ENCODE peak calls at places on chromosomes 12 and 14, in five cellular contexts. One of them, this sample, is unnamed.

GRCh38 chr14:91754819-91755218 is 22.9 kb upstream of the CATSPERB start:
- DNase-seq in A549: no peak
- DNase-seq in K562: no peak
- DNase-seq in HepG2: no peak
- DNase-seq in GM12878: no peak
- DNase-seq in this sample: no peak

GRCh38 chr12:124437621-124438414 is 129.6 kb downstream of the NCOR2 start:
- DNase-seq in A549: no peak
- DNase-seq in K562: no peak
- DNase-seq in HepG2: no peak
- DNase-seq in GM12878: no peak
- DNase-seq in this sample: no peak

GRCh38 chr14:100239200-100239839 is 376 bp downstream of the YY1 start:
- DNase-seq in A549: no peak
- DNase-seq in K562: no peak
- DNase-seq in HepG2: no peak
- DNase-seq in GM12878: no peak
- DNase-seq in this sample: no peak

GRCh38 chr14:53955234-53955556 is 1.4 kb downstream of the BMP4 start:
- DNase-seq in A549: no peak
- DNase-seq in K562: no peak
- DNase-seq in HepG2: no peak
- DNase-seq in GM12878: no peak
- DNase-seq in this sample: no peak

GRCh38 chr12:42587564-42588307 is 1.8 kb downstream of the PRICKLE1 start:
- DNase-seq in A549: no peak
- DNase-seq in K562: no peak
- DNase-seq in HepG2: peak
- DNase-seq in GM12878: no peak
- DNase-seq in this sample: peak

GRCh38 chr12:26782372-26783132 is 50.4 kb downstream of the ITPR2 start:
- DNase-seq in A549: no peak
- DNase-seq in K562: no peak
- DNase-seq in HepG2: no peak
- DNase-seq in GM12878: no peak
- DNase-seq in this sample: no peak

GRCh38 chr14:36217732-36218131 is 41.2 kb upstream of the PTCSC3 start:
- DNase-seq in A549: no peak
- DNase-seq in K562: no peak
- DNase-seq in HepG2: no peak
- DNase-seq in GM12878: no peak
- DNase-seq in this sample: no peak

GRCh38 chr14:75499084-75499875 is 23.0 kb upstream of the BATF start:
- DNase-seq in A549: no peak
- DNase-seq in K562: no peak
- DNase-seq in HepG2: no peak
- DNase-seq in GM12878: peak
- DNase-seq in this sample: no peak

GRCh38 chr14:104688755-104689619 is at the start of gene INF2:
- DNase-seq in A549: peak
- DNase-seq in K562: peak
- DNase-seq in HepG2: peak
- DNase-seq in GM12878: no peak
- DNase-seq in this sample: peak

GRCh38 chr14:104688505-104688754 is 988 bp upstream of the INF2 start:
- DNase-seq in A549: no peak
- DNase-seq in K562: no peak
- DNase-seq in HepG2: no peak
- DNase-seq in GM12878: no peak
- DNase-seq in this sample: no peak

GRCh38 chr14:104686624-104687517 is 2.5 kb upstream of the INF2 start:
- DNase-seq in A549: no peak
- DNase-seq in K562: no peak
- DNase-seq in HepG2: no peak
- DNase-seq in GM12878: no peak
- DNase-seq in this sample: no peak

GRCh38 chr14:104685998-104686610 is 3.3 kb upstream of the INF2 start:
- DNase-seq in A549: no peak
- DNase-seq in K562: no peak
- DNase-seq in HepG2: no peak
- DNase-seq in GM12878: no peak
- DNase-seq in this sample: no peak

GRCh38 chr14:104687601-104688504 is 1.6 kb upstream of the INF2 start:
- DNase-seq in A549: peak
- DNase-seq in K562: no peak
- DNase-seq in HepG2: peak
- DNase-seq in GM12878: no peak
- DNase-seq in this sample: no peak
- TF ChIP-seq BHLHE40 in A549: peak
- TF ChIP-seq BHLHE40 in K562: no peak
- TF ChIP-seq BHLHE40 in HepG2: peak
- TF ChIP-seq BHLHE40 in GM12878: no peak
- TF ChIP-seq BHLHE40 in this sample: no peak

DNA sequence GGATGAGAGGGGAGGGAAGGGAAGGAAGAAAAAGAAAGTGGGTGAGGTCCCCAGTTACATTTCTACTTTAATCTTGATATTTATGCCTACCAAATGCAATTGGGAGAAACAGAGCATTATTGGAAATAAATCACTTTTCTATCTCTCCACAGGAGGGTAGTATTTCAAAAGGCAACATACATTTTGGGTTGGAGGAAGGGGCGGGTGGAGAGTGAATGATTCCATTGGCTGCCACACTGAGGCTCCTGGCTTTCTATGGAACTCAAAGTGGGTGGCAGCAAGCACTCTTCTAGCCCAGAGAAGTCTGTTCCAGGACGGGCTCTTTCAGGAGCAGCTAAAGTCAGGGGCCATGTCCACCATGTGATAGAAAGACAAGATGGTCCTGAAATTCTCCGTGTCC is 441.3 kb downstream of the DAD1 start:
- DNase-seq in A549: no peak
- DNase-seq in K562: no peak
- DNase-seq in HepG2: no peak
- DNase-seq in GM12878: no peak
- DNase-seq in this sample: no peak
- TF ChIP-seq RAD21 in A549: no peak
- TF ChIP-seq RAD21 in K562: no peak
- TF ChIP-seq RAD21 in HepG2: no peak
- TF ChIP-seq RAD21 in GM12878: no peak
- TF ChIP-seq RAD21 in this sample: no peak

DNA sequence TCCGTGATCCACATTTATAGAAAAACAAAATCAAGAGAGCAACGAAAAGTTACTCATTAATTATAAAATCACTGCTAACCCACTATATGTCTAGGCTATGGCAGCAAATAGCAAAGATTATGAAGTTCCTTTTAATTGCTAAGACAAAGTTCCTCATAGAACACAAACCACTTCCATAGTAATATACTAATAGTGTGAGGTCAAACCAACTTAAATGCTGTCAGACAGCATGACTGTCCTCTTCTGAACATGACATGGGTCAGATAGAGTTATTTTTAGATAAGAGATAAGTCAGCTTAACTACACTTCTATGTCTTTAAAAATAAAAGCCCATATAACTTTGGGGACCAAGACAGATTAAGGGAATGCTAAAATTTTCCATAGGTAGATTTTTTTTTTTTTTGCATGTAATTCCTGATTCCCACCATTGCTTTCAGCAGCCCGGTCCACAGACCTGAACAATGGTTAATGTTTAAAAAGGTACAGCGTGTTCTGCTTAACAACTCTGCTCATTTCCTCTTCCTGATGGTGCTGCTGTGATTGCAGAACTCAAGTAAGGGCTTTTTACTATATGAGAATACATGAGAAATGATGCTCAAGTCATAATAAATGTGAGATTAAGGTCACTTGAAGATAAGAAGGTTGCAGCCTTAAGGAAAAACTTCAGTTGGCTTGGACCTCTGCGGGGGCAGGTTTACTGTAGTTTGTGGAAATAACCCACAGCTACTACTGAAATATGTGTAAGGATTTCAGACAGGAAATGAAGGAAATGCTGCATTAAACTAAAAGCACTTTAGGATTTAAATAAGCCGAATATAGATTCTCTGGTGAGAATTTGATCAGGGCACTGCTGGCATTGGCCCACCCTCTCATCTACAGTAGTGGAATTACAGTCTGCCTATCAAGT is 37.7 kb upstream of the DUSP6 start:
- DNase-seq in A549: no peak
- DNase-seq in K562: no peak
- DNase-seq in HepG2: peak
- DNase-seq in GM12878: no peak
- DNase-seq in this sample: peak
- TF ChIP-seq CEBPB in A549: no peak
- TF ChIP-seq CEBPB in K562: no peak
- TF ChIP-seq CEBPB in HepG2: no peak
- TF ChIP-seq CEBPB in GM12878: no peak
- TF ChIP-seq CEBPB in this sample: no peak

GRCh38 chr14:24315807-24316596 is 4.7 kb downstream of the LTB4R start:
- DNase-seq in A549: no peak
- DNase-seq in K562: peak
- DNase-seq in HepG2: peak
- DNase-seq in GM12878: no peak
- DNase-seq in this sample: no peak

GRCh38 chr14:24314377-24315193 is 3.3 kb downstream of the LTB4R start:
- DNase-seq in A549: no peak
- DNase-seq in K562: no peak
- DNase-seq in HepG2: no peak
- DNase-seq in GM12878: no peak
- DNase-seq in this sample: no peak

GRCh38 chr14:24315243-24315806 is 4.0 kb downstream of the LTB4R start:
- DNase-seq in A549: no peak
- DNase-seq in K562: no peak
- DNase-seq in HepG2: peak
- DNase-seq in GM12878: no peak
- DNase-seq in this sample: no peak

GRCh38 chr14:24316597-24316950 is 5.3 kb downstream of the LTB4R start:
- DNase-seq in A549: no peak
- DNase-seq in K562: peak
- DNase-seq in HepG2: no peak
- DNase-seq in GM12878: no peak
- DNase-seq in this sample: no peak

DNA sequence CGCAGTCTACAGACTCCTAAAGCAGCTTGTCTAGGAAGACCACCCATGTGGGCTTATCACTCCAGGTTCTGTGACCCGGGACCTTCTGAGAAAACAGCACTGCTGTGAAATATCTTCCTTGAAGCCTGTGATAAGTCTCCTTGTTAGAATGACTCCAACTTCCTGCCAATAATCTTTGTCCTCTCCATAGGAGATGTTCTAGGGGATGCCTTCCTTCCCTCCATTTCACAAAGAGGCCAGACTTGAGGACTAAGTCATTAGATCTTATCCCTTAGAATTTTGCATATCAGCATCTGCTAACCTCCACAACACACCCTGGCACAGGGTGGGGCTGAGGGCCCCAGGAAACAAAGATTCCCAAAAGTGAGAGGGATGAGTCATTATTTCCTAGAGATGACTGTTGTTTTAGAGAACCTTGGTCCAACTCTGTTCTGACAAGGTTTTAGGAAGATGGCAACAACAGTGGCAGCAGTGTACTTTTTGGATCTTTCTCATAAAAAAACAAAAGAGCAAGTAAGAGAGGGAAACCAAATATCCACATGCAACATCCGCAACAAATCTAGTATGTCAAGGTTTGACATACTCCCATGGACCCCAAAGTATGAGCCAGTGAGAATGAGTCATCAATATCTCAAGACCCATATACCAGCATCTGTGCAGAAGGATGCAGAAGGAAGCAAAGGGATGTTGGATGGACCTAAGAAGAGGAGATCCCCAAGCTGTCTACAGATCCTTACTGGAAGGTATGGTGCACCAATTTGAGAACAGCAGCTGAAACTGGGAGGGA is 6.0 kb downstream of the LTB4R start:
- DNase-seq in A549: no peak
- DNase-seq in K562: peak
- DNase-seq in HepG2: no peak
- DNase-seq in GM12878: no peak
- DNase-seq in this sample: no peak
- TF ChIP-seq BHLHE40 in A549: no peak
- TF ChIP-seq BHLHE40 in K562: no peak
- TF ChIP-seq BHLHE40 in HepG2: no peak
- TF ChIP-seq BHLHE40 in GM12878: no peak
- TF ChIP-seq BHLHE40 in this sample: no peak

GRCh38 chr12:71686658-71687025 is 760 bp downstream of the TMEM19 start:
- DNase-seq in A549: no peak
- DNase-seq in K562: no peak
- DNase-seq in HepG2: no peak
- DNase-seq in GM12878: no peak
- DNase-seq in this sample: peak
- TF ChIP-seq RAD21 in A549: no peak
- TF ChIP-seq RAD21 in K562: no peak
- TF ChIP-seq RAD21 in HepG2: no peak
- TF ChIP-seq RAD21 in GM12878: no peak
- TF ChIP-seq RAD21 in this sample: no peak

GRCh38 chr14:96576359-96576758 is 74.2 kb downstream of the PAPOLA start:
- DNase-seq in A549: no peak
- DNase-seq in K562: no peak
- DNase-seq in HepG2: no peak
- DNase-seq in GM12878: no peak
- DNase-seq in this sample: no peak
- TF ChIP-seq CEBPB in A549: no peak
- TF ChIP-seq CEBPB in K562: no peak
- TF ChIP-seq CEBPB in HepG2: no peak
- TF ChIP-seq CEBPB in GM12878: no peak
- TF ChIP-seq CEBPB in this sample: no peak

DNA sequence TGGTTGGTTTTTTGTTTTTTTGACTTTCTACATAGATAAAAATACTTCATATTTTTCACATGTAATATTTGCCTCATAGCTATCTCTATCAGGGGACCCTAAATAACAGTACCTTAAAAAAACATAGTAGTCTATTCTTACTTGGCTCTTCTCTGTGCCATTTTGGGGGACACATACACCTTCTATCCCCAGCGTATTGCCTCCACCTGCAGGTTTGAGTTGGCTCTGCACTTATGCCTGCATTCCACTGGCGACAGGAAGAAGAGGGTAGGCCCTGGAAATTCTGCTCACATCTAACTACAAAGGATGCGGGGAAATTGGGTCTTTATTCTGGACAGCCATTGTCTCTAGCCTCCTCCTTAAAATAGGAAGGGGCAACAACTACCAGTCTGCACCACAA is 13.8 kb upstream of the IFI27L2 start:
- DNase-seq in A549: no peak
- DNase-seq in K562: peak
- DNase-seq in HepG2: peak
- DNase-seq in GM12878: no peak
- DNase-seq in this sample: no peak
- TF ChIP-seq BHLHE40 in A549: no peak
- TF ChIP-seq BHLHE40 in K562: no peak
- TF ChIP-seq BHLHE40 in HepG2: no peak
- TF ChIP-seq BHLHE40 in GM12878: no peak
- TF ChIP-seq BHLHE40 in this sample: no peak

This sample was measured in IMR-90.